ENCODE peak calls at places on chromosomes 5 and 9, in seven cellular contexts. One of them, this sample, is unnamed.

GRCh38 chr9:84285381-84285780 is 55.2 kb downstream of the SLC28A3 start:
- DNase-seq in body of pancreas: no peak
- DNase-seq in stomach: no peak
- DNase-seq in DND-41: no peak
- DNase-seq in amygdala: no peak
- DNase-seq in midbrain: no peak
- DNase-seq in RPMI8226: no peak
- DNase-seq in this sample: no peak

GRCh38 chr9:109586993-109587392 is 88.9 kb upstream of the PTPN3 start:
- DNase-seq in RPMI8226: no peak
- DNase-seq in body of pancreas: no peak
- DNase-seq in DND-41: no peak
- DNase-seq in stomach: no peak
- DNase-seq in amygdala: no peak
- DNase-seq in midbrain: no peak
- DNase-seq in this sample: no peak

GRCh38 chr5:337565-338130 is 16.1 kb downstream of the AHRR start:
- DNase-seq in RPMI8226: no peak
- DNase-seq in DND-41: no peak
- DNase-seq in amygdala: no peak
- DNase-seq in body of pancreas: no peak
- DNase-seq in midbrain: no peak
- DNase-seq in stomach: no peak
- DNase-seq in this sample: no peak

GRCh38 chr9:86795861-86796497 is 151.3 kb downstream of the GAS1 start:
- DNase-seq in stomach: no peak
- DNase-seq in DND-41: no peak
- DNase-seq in amygdala: no peak
- DNase-seq in body of pancreas: no peak
- DNase-seq in RPMI8226: no peak
- DNase-seq in midbrain: no peak
- DNase-seq in this sample: no peak

GRCh38 chr5:170315154-170315553 is 17.6 kb upstream of the LCP2 start:
- DNase-seq in DND-41: no peak
- DNase-seq in RPMI8226: no peak
- DNase-seq in midbrain: peak; percentile 90
- DNase-seq in stomach: no peak
- DNase-seq in amygdala: no peak
- DNase-seq in body of pancreas: no peak
- DNase-seq in this sample: peak; percentile 22

GRCh38 chr5:93092349-93093105 is 488.5 kb downstream of the NR2F1-AS1 start:
- DNase-seq in stomach: no peak
- DNase-seq in DND-41: no peak
- DNase-seq in midbrain: peak; percentile 10
- DNase-seq in amygdala: no peak
- DNase-seq in body of pancreas: no peak
- DNase-seq in RPMI8226: no peak
- DNase-seq in this sample: no peak

GRCh38 chr5:5605170-5605764 is 182.8 kb downstream of the ICE1 start:
- DNase-seq in midbrain: no peak
- DNase-seq in RPMI8226: no peak
- DNase-seq in stomach: no peak
- DNase-seq in amygdala: no peak
- DNase-seq in DND-41: no peak
- DNase-seq in body of pancreas: no peak
- DNase-seq in this sample: no peak

GRCh38 chr5:34684281-34684979 is 28.3 kb downstream of the RAI14 start:
- DNase-seq in stomach: no peak
- DNase-seq in body of pancreas: no peak
- DNase-seq in DND-41: no peak
- DNase-seq in amygdala: no peak
- DNase-seq in midbrain: no peak
- DNase-seq in RPMI8226: no peak
- DNase-seq in this sample: no peak

GRCh38 chr5:88875609-88876234 is 7.3 kb downstream of the MEF2C start:
- DNase-seq in midbrain: peak; percentile 13
- DNase-seq in DND-41: no peak
- DNase-seq in body of pancreas: no peak
- DNase-seq in amygdala: no peak
- DNase-seq in RPMI8226: peak; percentile 73
- DNase-seq in stomach: no peak
- DNase-seq in this sample: no peak

GRCh38 chr5:101091902-101092301 is 188.8 kb upstream of the ST8SIA4 start:
- DNase-seq in stomach: no peak
- DNase-seq in midbrain: no peak
- DNase-seq in DND-41: no peak
- DNase-seq in RPMI8226: no peak
- DNase-seq in body of pancreas: no peak
- DNase-seq in amygdala: no peak
- DNase-seq in this sample: no peak

GRCh38 chr9:95552814-95553546 is 36.2 kb upstream of the PTCH1 start:
- DNase-seq in body of pancreas: peak; percentile 52
- DNase-seq in stomach: no peak
- DNase-seq in midbrain: no peak
- DNase-seq in amygdala: no peak
- DNase-seq in RPMI8226: no peak
- DNase-seq in DND-41: no peak
- DNase-seq in this sample: no peak

GRCh38 chr9:100669968-100670367 is 92.1 kb downstream of the CAVIN4 start:
- DNase-seq in RPMI8226: no peak
- DNase-seq in midbrain: no peak
- DNase-seq in body of pancreas: no peak
- DNase-seq in stomach: no peak
- DNase-seq in DND-41: no peak
- DNase-seq in amygdala: no peak
- DNase-seq in this sample: no peak

GRCh38 chr9:87156247-87156646 is 208.9 kb upstream of the GAS1 start:
- DNase-seq in midbrain: no peak
- DNase-seq in DND-41: no peak
- DNase-seq in stomach: no peak
- DNase-seq in amygdala: no peak
- DNase-seq in RPMI8226: no peak
- DNase-seq in body of pancreas: no peak
- DNase-seq in this sample: no peak

GRCh38 chr9:32350682-32351081 is 33.8 kb upstream of the ACO1 start:
- DNase-seq in body of pancreas: no peak
- DNase-seq in RPMI8226: no peak
- DNase-seq in stomach: no peak
- DNase-seq in midbrain: peak; percentile 6
- DNase-seq in DND-41: no peak
- DNase-seq in amygdala: no peak
- DNase-seq in this sample: no peak

GRCh38 chr5:180119031-180119885 is 47.7 kb upstream of the RNF130 start:
- DNase-seq in amygdala: no peak
- DNase-seq in body of pancreas: no peak
- DNase-seq in stomach: no peak
- DNase-seq in DND-41: no peak
- DNase-seq in midbrain: no peak
- DNase-seq in RPMI8226: no peak
- DNase-seq in this sample: no peak

GRCh38 chr5:43099615-43100014 is 21.1 kb upstream of the ZNF131 start:
- DNase-seq in amygdala: no peak
- DNase-seq in midbrain: no peak
- DNase-seq in body of pancreas: no peak
- DNase-seq in stomach: no peak
- DNase-seq in RPMI8226: no peak
- DNase-seq in DND-41: no peak
- DNase-seq in this sample: no peak

GRCh38 chr5:35316611-35317307 is 86.5 kb upstream of the PRLR start:
- DNase-seq in midbrain: no peak
- DNase-seq in DND-41: no peak
- DNase-seq in body of pancreas: no peak
- DNase-seq in stomach: no peak
- DNase-seq in amygdala: no peak
- DNase-seq in RPMI8226: no peak
- DNase-seq in this sample: no peak

GRCh38 chr9:38107405-38107804 is 38.4 kb upstream of the SHB start:
- DNase-seq in amygdala: no peak
- DNase-seq in DND-41: no peak
- DNase-seq in RPMI8226: no peak
- DNase-seq in body of pancreas: no peak
- DNase-seq in stomach: no peak
- DNase-seq in midbrain: no peak
- DNase-seq in this sample: no peak

GRCh38 chr5:61687371-61687770 is 355.3 kb downstream of the ZSWIM6 start:
- DNase-seq in stomach: no peak
- DNase-seq in body of pancreas: no peak
- DNase-seq in amygdala: no peak
- DNase-seq in midbrain: no peak
- DNase-seq in DND-41: no peak
- DNase-seq in RPMI8226: no peak
- DNase-seq in this sample: no peak

GRCh38 chr5:151023047-151023615 is 2.7 kb downstream of the GPX3 start:
- DNase-seq in midbrain: no peak
- DNase-seq in DND-41: no peak
- DNase-seq in body of pancreas: peak; percentile 70
- DNase-seq in RPMI8226: no peak
- DNase-seq in stomach: peak; percentile 74
- DNase-seq in amygdala: no peak
- DNase-seq in this sample: peak; percentile 65

GRCh38 chr9:12961276-12961809 is 186.5 kb downstream of the LURAP1L start:
- DNase-seq in amygdala: no peak
- DNase-seq in stomach: no peak
- DNase-seq in midbrain: no peak
- DNase-seq in body of pancreas: no peak
- DNase-seq in DND-41: no peak
- DNase-seq in RPMI8226: no peak
- DNase-seq in this sample: no peak

GRCh38 chr9:107426126-107426525 is 63.4 kb downstream of the KLF4 start:
- DNase-seq in amygdala: no peak
- DNase-seq in midbrain: no peak
- DNase-seq in RPMI8226: no peak
- DNase-seq in stomach: no peak
- DNase-seq in body of pancreas: no peak
- DNase-seq in DND-41: no peak
- DNase-seq in this sample: no peak

GRCh38 chr5:134436523-134437339 is 25.1 kb upstream of the CDKN2AIPNL start:
- DNase-seq in RPMI8226: peak; percentile 97
- DNase-seq in amygdala: no peak
- DNase-seq in midbrain: no peak
- DNase-seq in DND-41: no peak
- DNase-seq in body of pancreas: peak; percentile 81
- DNase-seq in stomach: peak; percentile 80
- DNase-seq in this sample: peak; percentile 77

GRCh38 chr5:35741126-35741711 is 115.5 kb upstream of the IL7R start:
- DNase-seq in stomach: no peak
- DNase-seq in RPMI8226: no peak
- DNase-seq in midbrain: no peak
- DNase-seq in body of pancreas: no peak
- DNase-seq in DND-41: no peak
- DNase-seq in amygdala: no peak
- DNase-seq in this sample: peak; percentile 15

GRCh38 chr5:91521313-91521712 is 138.2 kb upstream of the ARRDC3 start:
- DNase-seq in body of pancreas: no peak
- DNase-seq in stomach: no peak
- DNase-seq in DND-41: no peak
- DNase-seq in amygdala: no peak
- DNase-seq in RPMI8226: no peak
- DNase-seq in midbrain: no peak
- DNase-seq in this sample: no peak

GRCh38 chr9:131111854-131112311 is 13.5 kb upstream of the NUP214 start:
- DNase-seq in RPMI8226: no peak
- DNase-seq in body of pancreas: no peak
- DNase-seq in DND-41: no peak
- DNase-seq in stomach: no peak
- DNase-seq in amygdala: peak; percentile 57
- DNase-seq in midbrain: peak; percentile 93
- DNase-seq in this sample: no peak

GRCh38 chr9:88870627-88871026 is 120.6 kb upstream of the S1PR3 start:
- DNase-seq in stomach: no peak
- DNase-seq in body of pancreas: no peak
- DNase-seq in midbrain: no peak
- DNase-seq in amygdala: no peak
- DNase-seq in DND-41: no peak
- DNase-seq in RPMI8226: no peak
- DNase-seq in this sample: no peak

GRCh38 chr5:43001748-43002147 is 38.4 kb downstream of the ANXA2R start:
- DNase-seq in midbrain: no peak
- DNase-seq in amygdala: no peak
- DNase-seq in body of pancreas: no peak
- DNase-seq in stomach: no peak
- DNase-seq in DND-41: no peak
- DNase-seq in RPMI8226: peak; percentile 6
- DNase-seq in this sample: no peak

GRCh38 chr5:139873033-139873794 is 77.6 kb downstream of the PSD2 start:
- DNase-seq in DND-41: no peak
- DNase-seq in midbrain: no peak
- DNase-seq in amygdala: no peak
- DNase-seq in body of pancreas: no peak
- DNase-seq in RPMI8226: no peak
- DNase-seq in stomach: no peak
- DNase-seq in this sample: no peak

GRCh38 chr5:61618577-61618976 is 286.5 kb downstream of the ZSWIM6 start:
- DNase-seq in body of pancreas: no peak
- DNase-seq in midbrain: no peak
- DNase-seq in DND-41: no peak
- DNase-seq in RPMI8226: no peak
- DNase-seq in amygdala: no peak
- DNase-seq in stomach: no peak
- DNase-seq in this sample: no peak

GRCh38 chr9:128714586-128715435 is 9.1 kb downstream of the ZDHHC12 start:
- DNase-seq in midbrain: no peak
- DNase-seq in DND-41: no peak
- DNase-seq in stomach: no peak
- DNase-seq in amygdala: no peak
- DNase-seq in RPMI8226: no peak
- DNase-seq in body of pancreas: no peak
- DNase-seq in this sample: no peak

GRCh38 chr9:21210311-21210710 is 3.4 kb upstream of the IFNA10 start:
- DNase-seq in midbrain: no peak
- DNase-seq in RPMI8226: no peak
- DNase-seq in amygdala: no peak
- DNase-seq in body of pancreas: no peak
- DNase-seq in stomach: no peak
- DNase-seq in DND-41: no peak
- DNase-seq in this sample: no peak

GRCh38 chr5:107542831-107543231 is 127.9 kb downstream of the EFNA5 start:
- DNase-seq in midbrain: no peak
- DNase-seq in DND-41: no peak
- DNase-seq in amygdala: no peak
- DNase-seq in RPMI8226: no peak
- DNase-seq in stomach: peak; percentile 71
- DNase-seq in body of pancreas: peak; percentile 70
- DNase-seq in this sample: peak; percentile 82

GRCh38 chr9:87054999-87055686 is 107.8 kb upstream of the GAS1 start:
- DNase-seq in midbrain: no peak
- DNase-seq in RPMI8226: no peak
- DNase-seq in body of pancreas: no peak
- DNase-seq in stomach: no peak
- DNase-seq in amygdala: no peak
- DNase-seq in DND-41: no peak
- DNase-seq in this sample: no peak

GRCh38 chr9:105053209-105053652 is 125.3 kb upstream of the ABCA1 start:
- DNase-seq in DND-41: no peak
- DNase-seq in midbrain: no peak
- DNase-seq in body of pancreas: no peak
- DNase-seq in stomach: no peak
- DNase-seq in RPMI8226: no peak
- DNase-seq in amygdala: no peak
- DNase-seq in this sample: no peak

GRCh38 chr5:78746990-78747389 is 98.4 kb upstream of the LHFPL2 start:
- DNase-seq in body of pancreas: no peak
- DNase-seq in midbrain: no peak
- DNase-seq in DND-41: no peak
- DNase-seq in RPMI8226: no peak
- DNase-seq in stomach: no peak
- DNase-seq in amygdala: no peak
- DNase-seq in this sample: no peak

GRCh38 chr9:30972654-30973053 is 1411.8 kb upstream of the ACO1 start:
- DNase-seq in stomach: no peak
- DNase-seq in DND-41: no peak
- DNase-seq in midbrain: no peak
- DNase-seq in RPMI8226: no peak
- DNase-seq in amygdala: no peak
- DNase-seq in body of pancreas: no peak
- DNase-seq in this sample: no peak

GRCh38 chr9:131810351-131811170 is 70.7 kb upstream of the RAPGEF1 start:
- DNase-seq in body of pancreas: no peak
- DNase-seq in midbrain: no peak
- DNase-seq in RPMI8226: peak; percentile 49
- DNase-seq in DND-41: no peak
- DNase-seq in amygdala: no peak
- DNase-seq in stomach: no peak
- DNase-seq in this sample: no peak